ENCODE peak calls at places on chromosome 6, in six cellular contexts. One of them, this sample, is unnamed.

GRCh38 chr6:105235155-105235554 is 55.3 kb upstream of the POPDC3 start:
- DNase-seq in RWPE1: no peak
- DNase-seq in glutamatergic neuron: no peak
- DNase-seq in endodermal cell: no peak
- DNase-seq in heart right ventricle: no peak
- DNase-seq in AG10803: no peak
- DNase-seq in this sample: no peak

GRCh38 chr6:163655217-163656121 is 241.0 kb downstream of the QKI start:
- DNase-seq in AG10803: no peak
- DNase-seq in glutamatergic neuron: no peak
- DNase-seq in RWPE1: no peak
- DNase-seq in heart right ventricle: no peak
- DNase-seq in endodermal cell: no peak
- DNase-seq in this sample: no peak

GRCh38 chr6:158152659-158153058 is 15.4 kb downstream of the SERAC1 start:
- DNase-seq in endodermal cell: no peak
- DNase-seq in glutamatergic neuron: no peak
- DNase-seq in heart right ventricle: no peak
- DNase-seq in RWPE1: no peak
- DNase-seq in AG10803: no peak
- DNase-seq in this sample: no peak

GRCh38 chr6:76166297-76166696 is 93.8 kb upstream of the IMPG1 start:
- DNase-seq in glutamatergic neuron: peak
- DNase-seq in endodermal cell: no peak
- DNase-seq in heart right ventricle: no peak
- DNase-seq in RWPE1: no peak
- DNase-seq in AG10803: no peak
- DNase-seq in this sample: no peak

GRCh38 chr6:36739947-36740817 is 42.6 kb downstream of the RAB44 start:
- DNase-seq in heart right ventricle: no peak
- DNase-seq in glutamatergic neuron: no peak
- DNase-seq in RWPE1: no peak
- DNase-seq in endodermal cell: no peak
- DNase-seq in AG10803: peak
- DNase-seq in this sample: no peak

GRCh38 chr6:52253494-52253893 is 9.2 kb upstream of the IL17F start:
- DNase-seq in AG10803: peak
- DNase-seq in RWPE1: no peak
- DNase-seq in heart right ventricle: no peak
- DNase-seq in glutamatergic neuron: no peak
- DNase-seq in endodermal cell: no peak
- DNase-seq in this sample: no peak

GRCh38 chr6:116352515-116353471 is 18.0 kb upstream of the DSE start:
- DNase-seq in glutamatergic neuron: no peak
- DNase-seq in AG10803: peak
- DNase-seq in endodermal cell: no peak
- DNase-seq in RWPE1: no peak
- DNase-seq in heart right ventricle: no peak
- DNase-seq in this sample: no peak

GRCh38 chr6:72959821-72960220 is 265.5 kb downstream of the KHDC1L start:
- DNase-seq in AG10803: no peak
- DNase-seq in glutamatergic neuron: no peak
- DNase-seq in RWPE1: no peak
- DNase-seq in endodermal cell: no peak
- DNase-seq in heart right ventricle: no peak
- DNase-seq in this sample: no peak

GRCh38 chr6:18022398-18023231 is 35.2 kb upstream of the KIF13A start:
- DNase-seq in heart right ventricle: no peak
- DNase-seq in RWPE1: peak
- DNase-seq in AG10803: peak
- DNase-seq in glutamatergic neuron: no peak
- DNase-seq in endodermal cell: peak
- DNase-seq in this sample: peak

GRCh38 chr6:144123836-144124235 is 26.5 kb upstream of the STX11 start:
- DNase-seq in endodermal cell: no peak
- DNase-seq in glutamatergic neuron: no peak
- DNase-seq in AG10803: no peak
- DNase-seq in RWPE1: no peak
- DNase-seq in heart right ventricle: no peak
- DNase-seq in this sample: no peak

GRCh38 chr6:37984578-37984977 is 165.1 kb downstream of the ZFAND3 start:
- DNase-seq in AG10803: no peak
- DNase-seq in endodermal cell: no peak
- DNase-seq in RWPE1: no peak
- DNase-seq in heart right ventricle: no peak
- DNase-seq in glutamatergic neuron: no peak
- DNase-seq in this sample: no peak

GRCh38 chr6:31558631-31559500 is 11.5 kb downstream of the NFKBIL1 start:
- DNase-seq in heart right ventricle: no peak
- DNase-seq in glutamatergic neuron: no peak
- DNase-seq in endodermal cell: no peak
- DNase-seq in AG10803: peak
- DNase-seq in RWPE1: no peak
- DNase-seq in this sample: no peak

GRCh38 chr6:99905209-99906106 is 88.6 kb downstream of the MCHR2 start:
- DNase-seq in heart right ventricle: no peak
- DNase-seq in endodermal cell: no peak
- DNase-seq in RWPE1: peak
- DNase-seq in AG10803: peak
- DNase-seq in glutamatergic neuron: no peak
- DNase-seq in this sample: no peak

GRCh38 chr6:79225718-79226117 is 8.8 kb downstream of the HMGN3 start:
- DNase-seq in endodermal cell: no peak
- DNase-seq in RWPE1: no peak
- DNase-seq in glutamatergic neuron: no peak
- DNase-seq in AG10803: no peak
- DNase-seq in heart right ventricle: no peak
- DNase-seq in this sample: no peak

GRCh38 chr6:21159465-21159864 is 434.1 kb upstream of the SOX4 start:
- DNase-seq in endodermal cell: no peak
- DNase-seq in heart right ventricle: no peak
- DNase-seq in AG10803: no peak
- DNase-seq in RWPE1: no peak
- DNase-seq in glutamatergic neuron: no peak
- DNase-seq in this sample: no peak

GRCh38 chr6:166235666-166236292 is 68.1 kb upstream of the TBXT start:
- DNase-seq in heart right ventricle: no peak
- DNase-seq in glutamatergic neuron: no peak
- DNase-seq in endodermal cell: peak
- DNase-seq in AG10803: no peak
- DNase-seq in RWPE1: no peak
- DNase-seq in this sample: no peak

GRCh38 chr6:15023448-15023847 is 222.4 kb upstream of the JARID2 start:
- DNase-seq in glutamatergic neuron: no peak
- DNase-seq in heart right ventricle: no peak
- DNase-seq in endodermal cell: no peak
- DNase-seq in AG10803: no peak
- DNase-seq in RWPE1: no peak
- DNase-seq in this sample: no peak

GRCh38 chr6:17877196-17877889 is 110.1 kb downstream of the KIF13A start:
- DNase-seq in AG10803: peak
- DNase-seq in glutamatergic neuron: no peak
- DNase-seq in RWPE1: peak
- DNase-seq in endodermal cell: no peak
- DNase-seq in heart right ventricle: no peak
- DNase-seq in this sample: no peak

GRCh38 chr6:168197636-168198301 is 118.8 kb upstream of the FRMD1 start:
- DNase-seq in endodermal cell: peak
- DNase-seq in AG10803: no peak
- DNase-seq in RWPE1: no peak
- DNase-seq in glutamatergic neuron: no peak
- DNase-seq in heart right ventricle: no peak
- DNase-seq in this sample: no peak

GRCh38 chr6:19999319-20000191 is 162.4 kb downstream of the ID4 start:
- DNase-seq in glutamatergic neuron: no peak
- DNase-seq in endodermal cell: peak
- DNase-seq in AG10803: no peak
- DNase-seq in heart right ventricle: no peak
- DNase-seq in RWPE1: peak
- DNase-seq in this sample: no peak

GRCh38 chr6:110037726-110038295 is 59.7 kb downstream of the GPR6 start:
- DNase-seq in glutamatergic neuron: no peak
- DNase-seq in heart right ventricle: no peak
- DNase-seq in RWPE1: no peak
- DNase-seq in AG10803: no peak
- DNase-seq in endodermal cell: no peak
- DNase-seq in this sample: no peak

GRCh38 chr6:170083236-170084051 is 207.4 kb downstream of the DLL1 start:
- DNase-seq in endodermal cell: peak
- DNase-seq in glutamatergic neuron: no peak
- DNase-seq in AG10803: no peak
- DNase-seq in heart right ventricle: no peak
- DNase-seq in RWPE1: no peak
- DNase-seq in this sample: no peak

GRCh38 chr6:47400581-47400980 is 77.0 kb upstream of the CD2AP start:
- DNase-seq in glutamatergic neuron: no peak
- DNase-seq in AG10803: no peak
- DNase-seq in endodermal cell: no peak
- DNase-seq in heart right ventricle: no peak
- DNase-seq in RWPE1: no peak
- DNase-seq in this sample: no peak

GRCh38 chr6:35703554-35703953 is 14.8 kb upstream of the FKBP5 start:
- DNase-seq in glutamatergic neuron: no peak
- DNase-seq in endodermal cell: no peak
- DNase-seq in heart right ventricle: no peak
- DNase-seq in RWPE1: no peak
- DNase-seq in AG10803: no peak
- DNase-seq in this sample: no peak

GRCh38 chr6:149079911-149080501 is 237.5 kb upstream of the TAB2 start:
- DNase-seq in glutamatergic neuron: no peak
- DNase-seq in heart right ventricle: peak
- DNase-seq in RWPE1: peak
- DNase-seq in AG10803: peak
- DNase-seq in endodermal cell: no peak
- DNase-seq in this sample: no peak

DNA sequence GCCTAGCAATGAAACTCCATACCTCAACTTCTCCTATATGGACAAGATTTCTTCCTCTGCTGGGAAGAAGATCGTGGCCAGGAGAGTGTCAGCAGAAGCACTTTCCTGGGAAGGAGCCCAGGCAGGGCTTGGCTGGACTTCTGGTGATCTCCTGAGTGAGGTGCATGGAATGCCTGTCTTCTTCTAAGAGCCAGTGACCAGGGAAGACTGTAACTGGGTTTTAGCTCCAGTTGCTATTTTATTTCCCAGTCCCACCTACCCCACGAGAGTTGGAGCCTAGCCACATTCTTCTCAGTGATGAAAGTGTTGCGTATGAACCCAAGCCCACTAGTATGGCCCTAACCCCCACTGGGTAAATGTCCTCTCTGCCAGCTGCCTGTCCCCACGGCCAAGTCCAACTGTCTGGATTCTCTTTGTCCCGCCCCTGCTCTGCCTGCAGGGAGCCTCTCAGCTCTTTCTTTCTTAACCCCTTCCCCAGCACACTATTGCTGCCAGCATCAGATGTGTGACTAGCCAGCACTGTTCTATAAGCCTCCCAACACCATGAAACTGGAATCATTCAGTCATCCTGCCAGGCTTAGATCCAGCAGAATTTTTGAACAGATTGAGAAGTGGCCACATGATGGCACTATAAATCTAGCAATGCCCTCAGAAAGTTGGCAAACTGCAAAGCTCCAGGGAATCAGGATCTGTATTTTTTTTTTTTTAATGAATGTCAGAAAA is 69.8 kb upstream of the FAM184A start:
- DNase-seq in glutamatergic neuron: no peak
- DNase-seq in RWPE1: peak
- DNase-seq in AG10803: peak
- DNase-seq in endodermal cell: peak
- DNase-seq in heart right ventricle: no peak
- DNase-seq in this sample: peak
- TF ChIP-seq CTCF in glutamatergic neuron: peak
- TF ChIP-seq CTCF in RWPE1: peak
- TF ChIP-seq CTCF in AG10803: peak
- TF ChIP-seq CTCF in endodermal cell: peak
- TF ChIP-seq CTCF in heart right ventricle: peak
- TF ChIP-seq CTCF in this sample: peak

GRCh38 chr6:44311304-44311703 is 1.8 kb downstream of the AARS2 start:
- DNase-seq in AG10803: no peak
- DNase-seq in heart right ventricle: no peak
- DNase-seq in glutamatergic neuron: no peak
- DNase-seq in RWPE1: no peak
- DNase-seq in endodermal cell: no peak
- DNase-seq in this sample: no peak

GRCh38 chr6:44311767-44312166 is 1.4 kb downstream of the AARS2 start:
- DNase-seq in heart right ventricle: no peak
- DNase-seq in RWPE1: no peak
- DNase-seq in endodermal cell: no peak
- DNase-seq in glutamatergic neuron: no peak
- DNase-seq in AG10803: no peak
- DNase-seq in this sample: no peak

GRCh38 chr6:44309092-44309491 is 4.1 kb downstream of the AARS2 start:
- DNase-seq in heart right ventricle: peak
- DNase-seq in glutamatergic neuron: no peak
- DNase-seq in endodermal cell: no peak
- DNase-seq in AG10803: peak
- DNase-seq in RWPE1: peak
- DNase-seq in this sample: no peak

GRCh38 chr6:44310241-44310640 is 2.9 kb downstream of the AARS2 start:
- DNase-seq in RWPE1: no peak
- DNase-seq in heart right ventricle: no peak
- DNase-seq in AG10803: no peak
- DNase-seq in endodermal cell: no peak
- DNase-seq in glutamatergic neuron: no peak
- DNase-seq in this sample: no peak

DNA sequence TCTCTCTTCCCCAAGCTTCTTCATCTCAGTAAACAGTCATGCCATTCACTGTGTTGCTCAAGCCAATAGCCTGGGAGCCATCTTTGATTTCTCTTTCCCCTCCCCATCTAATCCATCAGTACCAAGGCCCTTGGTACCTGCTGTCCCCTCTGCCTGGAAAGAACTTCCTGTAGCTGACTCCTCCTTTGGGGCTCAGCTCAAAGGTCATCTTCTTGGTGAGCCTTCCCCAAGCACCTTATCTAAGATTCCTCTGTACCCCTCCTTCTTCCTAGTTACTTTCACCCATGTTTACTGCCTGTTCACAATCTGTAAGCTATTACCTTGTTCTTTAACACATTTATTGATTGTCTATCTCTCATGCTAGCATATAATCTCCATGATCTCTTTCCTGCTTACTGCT is 3.5 kb downstream of the AARS2 start:
- DNase-seq in glutamatergic neuron: no peak
- DNase-seq in heart right ventricle: no peak
- DNase-seq in AG10803: no peak
- DNase-seq in endodermal cell: no peak
- DNase-seq in RWPE1: no peak
- DNase-seq in this sample: no peak
- TF ChIP-seq CTCF in glutamatergic neuron: no peak
- TF ChIP-seq CTCF in heart right ventricle: no peak
- TF ChIP-seq CTCF in AG10803: no peak
- TF ChIP-seq CTCF in endodermal cell: no peak
- TF ChIP-seq CTCF in RWPE1: no peak
- TF ChIP-seq CTCF in this sample: no peak

GRCh38 chr6:41724638-41725501 is 10.5 kb downstream of the TFEB start:
- DNase-seq in RWPE1: no peak
- DNase-seq in glutamatergic neuron: no peak
- DNase-seq in endodermal cell: no peak
- DNase-seq in heart right ventricle: no peak
- DNase-seq in AG10803: peak
- DNase-seq in this sample: no peak
- TF ChIP-seq CTCF in RWPE1: no peak
- TF ChIP-seq CTCF in glutamatergic neuron: no peak
- TF ChIP-seq CTCF in endodermal cell: peak
- TF ChIP-seq CTCF in heart right ventricle: no peak
- TF ChIP-seq CTCF in AG10803: no peak
- TF ChIP-seq CTCF in this sample: no peak

GRCh38 chr6:2710412-2710811 is 40.3 kb downstream of the MYLK4 start:
- DNase-seq in glutamatergic neuron: no peak
- DNase-seq in heart right ventricle: no peak
- DNase-seq in AG10803: no peak
- DNase-seq in endodermal cell: no peak
- DNase-seq in RWPE1: no peak
- DNase-seq in this sample: no peak
- TF ChIP-seq CTCF in glutamatergic neuron: no peak
- TF ChIP-seq CTCF in heart right ventricle: no peak
- TF ChIP-seq CTCF in AG10803: no peak
- TF ChIP-seq CTCF in endodermal cell: no peak
- TF ChIP-seq CTCF in RWPE1: no peak
- TF ChIP-seq CTCF in this sample: no peak